ENCODE peak calls at places on chromosomes 16 and 17, in four cellular contexts. R, T, E and M are unnamed samples.

GRCh38 chr17:47295037-47295873 is 28.5 kb upstream of the EFCAB13 start:
- DNase-seq in R (no peak), T (no peak), E (no peak), M (no peak)

GRCh38 chr17:67779098-67779672 is 46.1 kb upstream of the BPTF start:
- DNase-seq in R (peak; percentile 53), T (no peak), E (no peak), M (peak; percentile 4)

GRCh38 chr16:88928405-88929375 is 48.3 kb downstream of the CBFA2T3 start:
- DNase-seq in R (no peak), T (no peak), E (no peak), M (no peak)

GRCh38 chr16:835373-835772 is 34.8 kb upstream of the GNG13 start:
- DNase-seq in R (no peak), T (no peak), E (no peak), M (no peak)

GRCh38 chr16:79721186-79721745 is 120.7 kb upstream of the MAF start:
- DNase-seq in R (no peak), T (no peak), E (no peak), M (no peak)

GRCh38 chr16:1151424-1152122 is 1.3 kb upstream of the CACNA1H start:
- DNase-seq in R (no peak), T (no peak), E (no peak), M (no peak)

GRCh38 chr16:27867122-27868110 is 196.1 kb downstream of the GSG1L start:
- DNase-seq in R (peak; percentile 64), T (peak; percentile 6), E (peak; percentile 12), M (peak; percentile 5)

GRCh38 chr16:525520-526180 is 1.9 kb upstream of the CAPN15 start:
- DNase-seq in R (no peak), T (peak; percentile 44), E (peak; percentile 71), M (peak; percentile 94)

GRCh38 chr16:23145186-23145585 is 4.1 kb downstream of the USP31 start:
- DNase-seq in R (no peak), T (no peak), E (no peak), M (peak; percentile 78)

GRCh38 chr17:16005641-16006040 is 6.0 kb downstream of the TTC19 start:
- DNase-seq in R (no peak), T (no peak), E (no peak), M (no peak)

GRCh38 chr17:40303706-40304450 is 5.1 kb upstream of the RARA start:
- DNase-seq in R (peak; percentile 80), T (no peak), E (peak; percentile 68), M (peak; percentile 64)

GRCh38 chr17:6913608-6914443 is 82.0 kb upstream of the ALOX12 start:
- DNase-seq in R (peak; percentile 47), T (peak; percentile 60), E (no peak), M (peak; percentile 15)

GRCh38 chr17:70905796-70906195 is 736.5 kb downstream of the KCNJ2 start:
- DNase-seq in R (no peak), T (no peak), E (peak; percentile 93), M (peak; percentile 87)

GRCh38 chr17:34981538-34982241 is 1.4 kb downstream of the LIG3 start:
- DNase-seq in R (no peak), T (no peak), E (peak; percentile 27), M (peak; percentile 21)

GRCh38 chr17:74749262-74750038 is 1.0 kb downstream of the NHERF1 start:
- DNase-seq in R (peak; percentile 63), T (peak; percentile 30), E (no peak), M (no peak)

GRCh38 chr17:47778184-47778635 is 43.4 kb downstream of the OSBPL7 start:
- DNase-seq in R (no peak), T (no peak), E (no peak), M (no peak)

GRCh38 chr16:4293822-4294457 is 21.1 kb upstream of the TFAP4 start:
- DNase-seq in R (peak; percentile 42), T (no peak), E (no peak), M (peak; percentile 40)

GRCh38 chr17:35315283-35315682 is 58.1 kb downstream of the SLFN11 start:
- DNase-seq in R (no peak), T (no peak), E (peak; percentile 82), M (peak; percentile 87)

GRCh38 chr16:19884021-19884485 is 595 bp downstream of the GPRC5B start:
- DNase-seq in R (no peak), T (no peak), E (no peak), M (no peak)

GRCh38 chr16:1691276-1691675 is 13.2 kb downstream of the JPT2 start:
- DNase-seq in R (no peak), T (no peak), E (no peak), M (peak; percentile 88)

GRCh38 chr17:40312893-40313659 is 4.1 kb downstream of the RARA start:
- DNase-seq in R (peak; percentile 25), T (no peak), E (no peak), M (no peak)

GRCh38 chr16:87271256-87271655 is 45.9 kb downstream of the C16orf95 start:
- DNase-seq in R (no peak), T (no peak), E (no peak), M (no peak)

GRCh38 chr16:56005958-56006357 is 130.8 kb upstream of the CES5A start:
- DNase-seq in R (no peak), T (no peak), E (no peak), M (no peak)